ENCODE peak calls at places on chromosomes 6 and 20, in nine cellular contexts. G is GM12878, Q is HCT116, A is GM23338, T is K562, S is Panc1, B is H1, Y is spleen, D is sigmoid colon. W is an unnamed sample.

GRCh38 chr20:56443654-56444540 is 24.5 kb upstream of the RTF2 start:
- DNase-seq in G (no peak), Q (no peak), A (peak; percentile 32), T (no peak), S (no peak), B (no peak), Y (no peak), D (peak; percentile 67), W (no peak)

GRCh38 chr6:6696867-6697531 is 108.5 kb downstream of the LY86 start:
- DNase-seq in G (no peak), Q (peak; percentile 63), A (peak; percentile 91), T (peak; percentile 73), S (no peak), B (peak; percentile 43), Y (peak; percentile 86), D (no peak), W (peak; percentile 64)

GRCh38 chr6:117463762-117464665 is 18.5 kb upstream of the DCBLD1 start:
- DNase-seq in G (no peak), Q (no peak), A (no peak), T (no peak), S (peak; percentile 36), B (no peak), Y (no peak), D (no peak), W (no peak)

GRCh38 chr6:90151827-90152449 is 144.7 kb downstream of the BACH2 start:
- DNase-seq in G (no peak), Q (no peak), A (no peak), T (no peak), S (no peak), B (no peak), Y (no peak), D (no peak), W (no peak)

GRCh38 chr6:70413829-70414494 is 654 bp downstream of the FAM135A start:
- DNase-seq in G (no peak), Q (no peak), A (peak; percentile 43), T (no peak), S (no peak), B (no peak), Y (no peak), D (no peak), W (no peak)

GRCh38 chr20:40932436-40932835 is 96.2 kb upstream of the TOP1 start:
- DNase-seq in G (no peak), Q (no peak), A (no peak), T (no peak), S (no peak), B (no peak), Y (no peak), D (no peak), W (no peak)

GRCh38 chr6:107803957-107804356 is 20.2 kb downstream of the SCML4 start:
- DNase-seq in G (no peak), Q (no peak), A (no peak), T (no peak), S (no peak), B (no peak), Y (no peak), D (no peak), W (no peak)

GRCh38 chr6:67880939-67881705 is 754.0 kb upstream of the ADGRB3 start:
- DNase-seq in G (no peak), Q (no peak), A (no peak), T (no peak), S (no peak), B (no peak), Y (no peak), D (no peak), W (no peak)

GRCh38 chr20:45372646-45373352 is 5.3 kb downstream of the TP53TG5 start:
- DNase-seq in G (no peak), Q (no peak), A (peak; percentile 72), T (no peak), S (no peak), B (no peak), Y (peak; percentile 82), D (peak; percentile 88), W (no peak)

GRCh38 chr20:45374966-45375365 is 3.2 kb downstream of the TP53TG5 start:
- DNase-seq in G (no peak), Q (no peak), A (no peak), T (no peak), S (no peak), B (no peak), Y (no peak), D (no peak), W (no peak)

GRCh38 chr20:45374101-45374467 is 4.0 kb downstream of the TP53TG5 start:
- DNase-seq in G (no peak), Q (no peak), A (no peak), T (no peak), S (no peak), B (no peak), Y (no peak), D (no peak), W (no peak)

GRCh38 chr20:45372241-45372640 is 5.9 kb downstream of the TP53TG5 start:
- DNase-seq in G (no peak), Q (no peak), A (no peak), T (no peak), S (no peak), B (no peak), Y (no peak), D (no peak), W (no peak)

DNA sequence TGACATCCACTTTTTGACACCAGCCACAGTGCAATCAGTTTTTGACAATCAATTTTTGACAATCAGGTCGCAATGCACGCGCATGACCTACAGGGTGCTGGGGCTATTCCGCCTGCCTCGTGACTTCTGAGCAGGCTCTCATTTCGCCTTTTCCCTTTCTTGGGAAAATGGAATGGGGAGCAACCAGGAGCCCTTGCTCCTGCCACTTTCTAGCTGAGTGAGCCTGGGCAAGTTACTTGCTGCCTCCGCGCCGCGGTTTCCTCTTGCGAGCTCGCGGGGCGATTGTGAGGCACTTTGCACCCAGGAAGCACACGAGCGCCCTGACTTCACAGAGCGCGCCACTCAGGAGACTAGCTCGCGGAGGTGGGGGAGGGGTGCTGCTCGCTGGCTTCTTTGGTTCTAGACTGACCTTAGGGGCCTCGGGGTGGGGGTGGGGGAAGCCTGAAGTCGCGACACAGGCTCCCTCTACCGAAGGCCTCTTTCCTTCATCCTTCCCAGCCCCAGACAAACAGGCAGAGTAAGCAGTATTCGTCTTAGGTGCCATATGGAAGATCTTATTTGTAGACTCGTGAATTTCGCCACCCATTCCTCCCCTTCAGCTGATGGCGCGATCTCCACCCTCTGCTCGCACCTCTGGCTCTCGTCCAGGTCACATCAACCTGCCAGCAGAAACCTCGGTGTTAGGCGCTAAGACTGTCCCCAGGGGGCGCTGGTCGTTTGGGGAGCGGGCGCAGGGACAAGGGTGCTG is 4.6 kb downstream of the TP53TG5 start:
- DNase-seq in G (no peak), Q (peak; percentile 57), A (peak; percentile 94), T (peak; percentile 84), S (peak; percentile 75), B (peak; percentile 70), Y (peak; percentile 97), D (peak; percentile 96), W (peak; percentile 92)
- TF ChIP-seq POLR2AphosphoS5 in G (no peak), Q (no peak), A (no peak), T (peak; percentile 43), S (peak; percentile 39), B (no peak), Y (peak; percentile 67), D (peak; percentile 15), W (peak; percentile 19)

GRCh38 chr6:153086225-153086990 is 44.7 kb downstream of the RGS17 start:
- DNase-seq in G (no peak), Q (no peak), A (no peak), T (no peak), S (no peak), B (no peak), Y (no peak), D (no peak), W (no peak)

GRCh38 chr6:153083869-153084268 is 47.2 kb downstream of the RGS17 start:
- DNase-seq in G (no peak), Q (no peak), A (no peak), T (no peak), S (no peak), B (no peak), Y (no peak), D (no peak), W (no peak)

GRCh38 chr6:153087436-153087835 is 43.6 kb downstream of the RGS17 start:
- DNase-seq in G (no peak), Q (no peak), A (no peak), T (no peak), S (no peak), B (no peak), Y (no peak), D (no peak), W (no peak)

GRCh38 chr6:153084393-153084792 is 46.7 kb downstream of the RGS17 start:
- DNase-seq in G (no peak), Q (no peak), A (no peak), T (no peak), S (no peak), B (no peak), Y (no peak), D (no peak), W (no peak)

DNA sequence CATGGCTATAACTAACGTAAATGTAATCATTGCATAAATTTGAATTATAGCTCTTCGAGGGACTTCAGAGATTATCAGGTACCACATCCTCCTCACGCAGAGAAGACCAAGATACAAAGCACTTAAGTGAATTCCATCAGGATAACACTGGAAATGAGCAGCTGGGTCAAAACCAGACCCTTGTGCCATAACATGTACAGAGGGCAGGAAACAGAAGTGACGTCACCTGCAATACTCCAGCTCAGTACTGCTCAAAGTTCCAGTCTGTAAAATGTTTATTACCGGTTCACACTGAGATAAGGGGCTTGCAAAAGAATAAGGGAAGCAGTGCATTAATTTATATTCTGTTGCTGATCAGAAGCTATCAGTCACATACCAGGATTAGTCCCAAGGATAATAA is 45.8 kb downstream of the RGS17 start:
- DNase-seq in G (no peak), Q (no peak), A (no peak), T (no peak), S (no peak), B (no peak), Y (no peak), D (no peak), W (no peak)
- H3K4me1 ChIP-seq in G (no peaks in the 10 kb centered on the region), Q (peaks cover 5% of the 10 kb centered on the region), A (no peaks in the 10 kb centered on the region), T (no peaks in the 10 kb centered on the region), S (peaks cover 8% of the 10 kb centered on the region), B (no peaks in the 10 kb centered on the region), Y (no peaks in the 10 kb centered on the region), D (no peaks in the 10 kb centered on the region), W (no peaks in the 10 kb centered on the region)

DNA sequence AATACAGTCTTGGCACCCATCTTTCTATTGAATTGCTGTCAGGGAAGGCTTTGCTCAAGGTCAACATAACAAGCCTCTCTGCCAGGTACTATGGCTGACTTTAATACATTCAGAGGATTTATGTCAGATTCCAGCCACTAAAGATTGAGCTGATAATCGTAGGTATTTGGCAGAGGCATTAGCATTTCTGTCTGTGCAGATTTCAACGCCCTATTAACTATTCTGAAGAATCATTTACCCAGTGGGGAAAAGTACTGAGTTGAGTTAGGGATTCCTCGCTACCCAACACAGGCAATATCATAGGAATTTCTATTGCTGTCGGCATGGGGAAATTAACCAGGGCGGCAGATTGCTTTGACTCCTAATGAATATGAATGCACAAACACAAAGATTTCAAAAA is 233.7 kb upstream of the SPTLC3 start:
- DNase-seq in G (no peak), Q (no peak), A (no peak), T (no peak), S (no peak), B (no peak), Y (no peak), D (no peak), W (no peak)
- TF ChIP-seq POLR2AphosphoS5 in G (no peak), Q (no peak), A (no peak), T (no peak), S (no peak), B (no peak), Y (no peak), D (no peak), W (no peak)

GRCh38 chr6:3357669-3358068 is 98.9 kb downstream of the PSMG4 start:
- DNase-seq in G (no peak), Q (no peak), A (no peak), T (no peak), S (no peak), B (no peak), Y (no peak), D (peak; percentile 49), W (no peak)

GRCh38 chr6:3358413-3359090 is 98.3 kb downstream of the SLC22A23 start:
- DNase-seq in G (no peak), Q (no peak), A (no peak), T (no peak), S (no peak), B (no peak), Y (no peak), D (peak; percentile 17), W (no peak)

GRCh38 chr6:3355358-3356055 is 96.8 kb downstream of the PSMG4 start:
- DNase-seq in G (no peak), Q (no peak), A (peak; percentile 38), T (peak; percentile 61), S (no peak), B (no peak), Y (peak; percentile 84), D (peak; percentile 80), W (no peak)

GRCh38 chr6:3356056-3356823 is 97.5 kb downstream of the PSMG4 start:
- DNase-seq in G (peak; percentile 77), Q (peak; percentile 44), A (peak; percentile 91), T (peak; percentile 96), S (peak; percentile 17), B (peak; percentile 43), Y (peak; percentile 92), D (peak; percentile 91), W (peak; percentile 59)

DNA sequence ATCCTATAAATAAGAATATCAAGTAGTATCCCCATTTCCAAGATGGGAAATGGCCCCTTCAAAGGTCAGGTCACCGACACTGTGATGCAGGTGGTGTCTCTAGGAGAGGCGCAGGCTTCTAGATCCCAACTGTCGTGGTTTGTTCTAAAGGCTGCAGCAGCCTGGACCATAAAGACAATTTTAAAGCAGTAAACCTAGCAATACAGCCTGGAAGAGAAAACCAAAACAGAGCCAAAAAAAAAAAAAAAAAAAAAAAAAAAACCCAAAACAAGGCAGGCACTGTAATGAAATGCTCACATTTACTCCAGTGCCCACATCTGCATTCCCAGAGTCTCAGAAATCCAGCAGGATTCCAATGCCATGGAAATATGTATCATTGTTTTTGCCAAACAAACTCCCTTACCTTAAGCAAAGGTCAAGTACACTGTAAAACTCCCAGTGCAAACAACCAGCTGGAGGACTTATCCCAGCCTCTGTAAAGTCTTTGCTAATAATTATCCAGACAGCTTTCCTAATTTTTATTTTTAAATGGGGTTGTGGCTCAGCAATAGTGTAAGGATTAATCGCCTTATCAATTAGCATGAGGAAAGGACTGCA is 98.2 kb downstream of the PSMG4 start:
- DNase-seq in G (no peak), Q (no peak), A (no peak), T (no peak), S (no peak), B (no peak), Y (no peak), D (no peak), W (no peak)
- H3K4me1 ChIP-seq in G (peaks cover 7% of the 10 kb centered on the region), Q (peaks cover 47% of the 10 kb centered on the region), A (peaks cover 28% of the 10 kb centered on the region), T (peaks cover 56% of the 10 kb centered on the region), S (peaks cover 22% of the 10 kb centered on the region), B (peaks cover 5% of the 10 kb centered on the region), Y (peaks cover 6% of the 10 kb centered on the region), D (peaks cover 45% of the 10 kb centered on the region), W (peaks cover 35% of the 10 kb centered on the region)

W was measured in stomach.